ENCODE peak calls at places on chromosome 14, in eight cellular contexts. One of them, this sample, is unnamed.

GRCh38 chr14:69629225-69630127 is 18.1 kb downstream of the SUSD6 start:
- DNase-seq in chondrocyte: no peak
- DNase-seq in endothelial cell of umbilical vein: no peak
- DNase-seq in GM23338: no peak
- DNase-seq in brain microvascular endothelial cell: no peak
- DNase-seq in breast epithelium: no peak
- DNase-seq in H1: no peak
- DNase-seq in colonic mucosa: no peak
- DNase-seq in this sample: no peak

GRCh38 chr14:30855345-30856037 is 18.9 kb upstream of the COCH start:
- DNase-seq in chondrocyte: no peak
- DNase-seq in endothelial cell of umbilical vein: no peak
- DNase-seq in GM23338: no peak
- DNase-seq in brain microvascular endothelial cell: no peak
- DNase-seq in breast epithelium: no peak
- DNase-seq in H1: no peak
- DNase-seq in colonic mucosa: no peak
- DNase-seq in this sample: no peak

GRCh38 chr14:25411933-25412757 is 362.2 kb upstream of the STXBP6 start:
- DNase-seq in chondrocyte: no peak
- DNase-seq in endothelial cell of umbilical vein: no peak
- DNase-seq in GM23338: peak
- DNase-seq in brain microvascular endothelial cell: no peak
- DNase-seq in breast epithelium: no peak
- DNase-seq in H1: no peak
- DNase-seq in colonic mucosa: no peak
- DNase-seq in this sample: no peak

GRCh38 chr14:100535287-100536131 is 51.7 kb downstream of the BEGAIN start:
- DNase-seq in chondrocyte: peak
- DNase-seq in endothelial cell of umbilical vein: no peak
- DNase-seq in GM23338: no peak
- DNase-seq in brain microvascular endothelial cell: no peak
- DNase-seq in breast epithelium: peak
- DNase-seq in H1: no peak
- DNase-seq in colonic mucosa: peak
- DNase-seq in this sample: no peak

GRCh38 chr14:22845821-22846625 is 9.6 kb downstream of the MMP14 start:
- DNase-seq in chondrocyte: peak
- DNase-seq in endothelial cell of umbilical vein: no peak
- DNase-seq in GM23338: no peak
- DNase-seq in brain microvascular endothelial cell: no peak
- DNase-seq in breast epithelium: no peak
- DNase-seq in H1: no peak
- DNase-seq in colonic mucosa: no peak
- DNase-seq in this sample: no peak

GRCh38 chr14:42930058-42930457 is 1323.4 kb downstream of the LRFN5 start:
- DNase-seq in chondrocyte: no peak
- DNase-seq in endothelial cell of umbilical vein: no peak
- DNase-seq in GM23338: peak
- DNase-seq in brain microvascular endothelial cell: no peak
- DNase-seq in breast epithelium: no peak
- DNase-seq in H1: no peak
- DNase-seq in colonic mucosa: no peak
- DNase-seq in this sample: no peak

GRCh38 chr14:71728386-71728785 is 203.8 kb upstream of the RGS6 start:
- DNase-seq in chondrocyte: no peak
- DNase-seq in endothelial cell of umbilical vein: no peak
- DNase-seq in GM23338: no peak
- DNase-seq in brain microvascular endothelial cell: no peak
- DNase-seq in breast epithelium: no peak
- DNase-seq in H1: no peak
- DNase-seq in colonic mucosa: no peak
- DNase-seq in this sample: no peak

GRCh38 chr14:69107407-69108003 is 45.4 kb downstream of the DCAF5 start:
- DNase-seq in chondrocyte: no peak
- DNase-seq in endothelial cell of umbilical vein: peak
- DNase-seq in GM23338: peak
- DNase-seq in brain microvascular endothelial cell: peak
- DNase-seq in breast epithelium: no peak
- DNase-seq in H1: no peak
- DNase-seq in colonic mucosa: peak
- DNase-seq in this sample: no peak

GRCh38 chr14:106875503-106875902 is 1349.1 kb downstream of the TMEM121 start:
- DNase-seq in chondrocyte: no peak
- DNase-seq in endothelial cell of umbilical vein: no peak
- DNase-seq in GM23338: no peak
- DNase-seq in brain microvascular endothelial cell: no peak
- DNase-seq in breast epithelium: no peak
- DNase-seq in H1: no peak
- DNase-seq in colonic mucosa: peak
- DNase-seq in this sample: no peak

GRCh38 chr14:65940056-65940735 is 527.7 kb downstream of the FUT8 start:
- DNase-seq in chondrocyte: no peak
- DNase-seq in endothelial cell of umbilical vein: no peak
- DNase-seq in GM23338: peak
- DNase-seq in brain microvascular endothelial cell: no peak
- DNase-seq in breast epithelium: no peak
- DNase-seq in H1: no peak
- DNase-seq in colonic mucosa: no peak
- DNase-seq in this sample: no peak

GRCh38 chr14:90900712-90901111 is 84.5 kb upstream of the TTC7B start:
- DNase-seq in chondrocyte: no peak
- DNase-seq in endothelial cell of umbilical vein: peak
- DNase-seq in GM23338: no peak
- DNase-seq in brain microvascular endothelial cell: no peak
- DNase-seq in breast epithelium: no peak
- DNase-seq in H1: no peak
- DNase-seq in colonic mucosa: no peak
- DNase-seq in this sample: no peak

GRCh38 chr14:90058876-90059458 is 2.8 kb upstream of the KCNK13 start:
- DNase-seq in chondrocyte: no peak
- DNase-seq in endothelial cell of umbilical vein: no peak
- DNase-seq in GM23338: no peak
- DNase-seq in brain microvascular endothelial cell: peak
- DNase-seq in breast epithelium: no peak
- DNase-seq in H1: no peak
- DNase-seq in colonic mucosa: no peak
- DNase-seq in this sample: no peak

GRCh38 chr14:60242420-60242819 is 6.6 kb upstream of the PPM1A start:
- DNase-seq in chondrocyte: no peak
- DNase-seq in endothelial cell of umbilical vein: no peak
- DNase-seq in GM23338: no peak
- DNase-seq in brain microvascular endothelial cell: no peak
- DNase-seq in breast epithelium: no peak
- DNase-seq in H1: no peak
- DNase-seq in colonic mucosa: no peak
- DNase-seq in this sample: no peak

GRCh38 chr14:72476657-72477499 is 417.0 kb downstream of the DPF3 start:
- DNase-seq in chondrocyte: no peak
- DNase-seq in endothelial cell of umbilical vein: no peak
- DNase-seq in GM23338: peak
- DNase-seq in brain microvascular endothelial cell: peak
- DNase-seq in breast epithelium: no peak
- DNase-seq in H1: peak
- DNase-seq in colonic mucosa: no peak
- DNase-seq in this sample: peak

GRCh38 chr14:57297852-57298251 is 29.1 kb downstream of the AP5M1 start:
- DNase-seq in chondrocyte: no peak
- DNase-seq in endothelial cell of umbilical vein: no peak
- DNase-seq in GM23338: no peak
- DNase-seq in brain microvascular endothelial cell: no peak
- DNase-seq in breast epithelium: no peak
- DNase-seq in H1: no peak
- DNase-seq in colonic mucosa: no peak
- DNase-seq in this sample: no peak
- TF ChIP-seq CTCF in chondrocyte: no peak
- TF ChIP-seq CTCF in endothelial cell of umbilical vein: no peak
- TF ChIP-seq CTCF in GM23338: no peak
- TF ChIP-seq CTCF in brain microvascular endothelial cell: no peak
- TF ChIP-seq CTCF in breast epithelium: no peak
- TF ChIP-seq CTCF in H1: no peak
- TF ChIP-seq CTCF in colonic mucosa: no peak
- TF ChIP-seq CTCF in this sample: no peak

DNA sequence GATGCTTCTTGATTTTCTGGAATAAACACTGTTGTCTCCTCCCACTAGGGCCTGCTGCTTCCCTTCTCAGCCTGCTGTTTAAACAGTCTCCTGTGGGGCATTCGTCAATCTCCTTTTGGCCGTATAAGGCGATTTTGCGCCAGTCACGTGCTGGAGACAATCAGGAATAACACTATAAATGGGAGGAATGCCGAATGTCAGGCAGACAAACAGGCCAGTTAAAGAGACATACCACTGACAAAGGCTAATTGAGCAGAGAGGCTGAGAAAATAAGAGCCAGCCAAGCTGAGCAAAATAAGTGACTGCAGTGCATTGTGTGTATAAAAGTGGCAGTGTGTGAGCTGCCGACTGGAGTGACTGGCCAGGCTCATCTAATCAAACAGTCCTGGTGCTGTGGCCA is 23.3 kb downstream of the DMAC2L start:
- DNase-seq in chondrocyte: no peak
- DNase-seq in endothelial cell of umbilical vein: peak
- DNase-seq in GM23338: peak
- DNase-seq in brain microvascular endothelial cell: peak
- DNase-seq in breast epithelium: no peak
- DNase-seq in H1: peak
- DNase-seq in colonic mucosa: peak
- DNase-seq in this sample: no peak
- TF ChIP-seq CTCF in chondrocyte: peak
- TF ChIP-seq CTCF in endothelial cell of umbilical vein: no peak
- TF ChIP-seq CTCF in GM23338: no peak
- TF ChIP-seq CTCF in brain microvascular endothelial cell: peak
- TF ChIP-seq CTCF in breast epithelium: no peak
- TF ChIP-seq CTCF in H1: no peak
- TF ChIP-seq CTCF in colonic mucosa: no peak
- TF ChIP-seq CTCF in this sample: no peak

DNA sequence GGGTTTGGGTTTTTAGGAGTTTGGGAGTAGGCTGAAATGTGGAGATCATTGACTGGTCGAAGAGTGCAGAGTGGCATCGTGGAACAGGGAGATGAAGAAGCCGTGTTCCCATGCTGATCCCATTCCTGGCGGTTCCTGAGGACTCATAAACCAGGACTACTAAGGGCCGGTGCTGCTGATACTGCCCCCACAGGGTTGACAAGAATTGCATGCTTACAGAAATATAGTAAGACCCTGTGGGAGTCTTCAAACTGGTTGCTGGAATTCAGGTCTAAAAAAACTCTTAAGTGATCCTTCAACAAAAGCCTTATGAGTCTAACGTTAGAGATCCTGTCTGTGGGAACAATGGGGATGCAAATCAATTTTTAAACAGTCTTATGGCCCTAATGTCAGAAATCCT is 64.0 kb upstream of the ARHGAP5 start:
- DNase-seq in chondrocyte: no peak
- DNase-seq in endothelial cell of umbilical vein: no peak
- DNase-seq in GM23338: peak
- DNase-seq in brain microvascular endothelial cell: no peak
- DNase-seq in breast epithelium: no peak
- DNase-seq in H1: peak
- DNase-seq in colonic mucosa: no peak
- DNase-seq in this sample: no peak
- TF ChIP-seq CTCF in chondrocyte: peak
- TF ChIP-seq CTCF in endothelial cell of umbilical vein: no peak
- TF ChIP-seq CTCF in GM23338: peak
- TF ChIP-seq CTCF in brain microvascular endothelial cell: peak
- TF ChIP-seq CTCF in breast epithelium: no peak
- TF ChIP-seq CTCF in H1: peak
- TF ChIP-seq CTCF in colonic mucosa: no peak
- TF ChIP-seq CTCF in this sample: no peak

GRCh38 chr14:77904218-77904617 is 104.3 kb downstream of the ADCK1 start:
- DNase-seq in chondrocyte: no peak
- DNase-seq in endothelial cell of umbilical vein: no peak
- DNase-seq in GM23338: no peak
- DNase-seq in brain microvascular endothelial cell: no peak
- DNase-seq in breast epithelium: no peak
- DNase-seq in H1: no peak
- DNase-seq in colonic mucosa: no peak
- DNase-seq in this sample: no peak

GRCh38 chr14:77909911-77910310 is 110.0 kb downstream of the ADCK1 start:
- DNase-seq in chondrocyte: no peak
- DNase-seq in endothelial cell of umbilical vein: no peak
- DNase-seq in GM23338: no peak
- DNase-seq in brain microvascular endothelial cell: no peak
- DNase-seq in breast epithelium: no peak
- DNase-seq in H1: no peak
- DNase-seq in colonic mucosa: no peak
- DNase-seq in this sample: no peak

GRCh38 chr14:77903233-77903632 is 103.3 kb downstream of the ADCK1 start:
- DNase-seq in chondrocyte: no peak
- DNase-seq in endothelial cell of umbilical vein: no peak
- DNase-seq in GM23338: no peak
- DNase-seq in brain microvascular endothelial cell: no peak
- DNase-seq in breast epithelium: no peak
- DNase-seq in H1: no peak
- DNase-seq in colonic mucosa: no peak
- DNase-seq in this sample: peak

GRCh38 chr14:77908847-77909246 is 108.9 kb downstream of the ADCK1 start:
- DNase-seq in chondrocyte: no peak
- DNase-seq in endothelial cell of umbilical vein: no peak
- DNase-seq in GM23338: no peak
- DNase-seq in brain microvascular endothelial cell: no peak
- DNase-seq in breast epithelium: no peak
- DNase-seq in H1: no peak
- DNase-seq in colonic mucosa: no peak
- DNase-seq in this sample: no peak

DNA sequence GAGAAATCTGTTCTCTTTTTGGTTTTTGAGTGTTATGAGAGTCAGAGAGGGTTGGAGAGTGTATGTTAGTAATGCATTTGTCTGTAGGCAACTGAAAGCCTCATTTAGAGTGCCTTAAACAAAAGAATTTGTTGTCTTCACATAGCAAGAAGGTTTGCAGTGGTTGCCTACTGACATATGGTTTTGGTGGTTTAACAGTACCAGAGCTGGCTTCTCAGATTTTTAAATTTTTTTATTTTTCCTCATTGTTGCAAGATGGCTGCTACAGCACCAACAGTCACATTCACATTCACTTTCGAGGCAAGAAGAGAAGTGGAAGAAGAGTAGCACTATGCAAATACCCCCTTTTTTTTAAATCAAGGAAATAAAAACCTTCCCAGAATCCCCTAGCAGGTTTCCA is 106.5 kb downstream of the ADCK1 start:
- DNase-seq in chondrocyte: no peak
- DNase-seq in endothelial cell of umbilical vein: no peak
- DNase-seq in GM23338: no peak
- DNase-seq in brain microvascular endothelial cell: no peak
- DNase-seq in breast epithelium: no peak
- DNase-seq in H1: no peak
- DNase-seq in colonic mucosa: no peak
- DNase-seq in this sample: no peak
- TF ChIP-seq CTCF in chondrocyte: no peak
- TF ChIP-seq CTCF in endothelial cell of umbilical vein: no peak
- TF ChIP-seq CTCF in GM23338: no peak
- TF ChIP-seq CTCF in brain microvascular endothelial cell: no peak
- TF ChIP-seq CTCF in breast epithelium: no peak
- TF ChIP-seq CTCF in H1: no peak
- TF ChIP-seq CTCF in colonic mucosa: no peak
- TF ChIP-seq CTCF in this sample: no peak

This sample was measured in AG09309.